ENCODE peak calls at places on chromosomes 2 and 18, in four cellular contexts. N, E, H and R are unnamed samples.

GRCh38 chr2:141201161-141201560 is 929.7 kb downstream of the LRP1B start:
- DNase-seq in N (no peak), E (no peak), H (no peak), R (peak; percentile 21)

GRCh38 chr2:144938308-144938709 is 418.4 kb upstream of the ZEB2 start:
- DNase-seq in N (no peak), E (no peak), H (peak; percentile 78), R (peak; percentile 49)

GRCh38 chr18:61546598-61546997 is 213.4 kb downstream of the CDH20 start:
- DNase-seq in N (no peak), E (no peak), H (peak; percentile 79), R (peak; percentile 24)

GRCh38 chr18:63850010-63850409 is 37.5 kb upstream of the SERPINB2 start:
- DNase-seq in N (peak; percentile 76), E (peak; percentile 60), H (peak; percentile 58), R (peak; percentile 50)

GRCh38 chr2:9966491-9967022 is 15.1 kb downstream of the GRHL1 start:
- DNase-seq in N (no peak), E (no peak), H (no peak), R (no peak)

GRCh38 chr18:51054764-51055163 is 24.8 kb downstream of the SMAD4 start:
- DNase-seq in N (no peak), E (no peak), H (peak; percentile 66), R (no peak)

GRCh38 chr2:177799531-177799930 is 273.0 kb downstream of the PDE11A start:
- DNase-seq in N (peak; percentile 80), E (peak; percentile 63), H (peak; percentile 58), R (peak; percentile 60)

GRCh38 chr18:73549236-73549635 is 598.4 kb downstream of the FBXO15 start:
- DNase-seq in N (no peak), E (no peak), H (peak; percentile 3), R (no peak)

GRCh38 chr2:219737270-219737691 is 109.9 kb downstream of the SLC4A3 start:
- DNase-seq in N (peak; percentile 24), E (peak; percentile 48), H (peak; percentile 36), R (peak; percentile 30)

GRCh38 chr2:160375802-160376469 is 117.7 kb downstream of the RBMS1 start:
- DNase-seq in N (no peak), E (no peak), H (no peak), R (no peak)

GRCh38 chr2:172821370-172822338 is 86.0 kb downstream of the RAPGEF4 start:
- DNase-seq in N (no peak), E (no peak), H (no peak), R (no peak)

GRCh38 chr2:56009758-56010534 is 86.4 kb upstream of the EFEMP1 start:
- DNase-seq in N (peak; percentile 49), E (peak; percentile 23), H (peak; percentile 75), R (peak; percentile 46)

GRCh38 chr2:166593403-166593802 is 99.4 kb upstream of the SCN7A start:
- DNase-seq in N (no peak), E (no peak), H (peak; percentile 84), R (no peak)

GRCh38 chr2:64524604-64525322 is 635 bp downstream of the AFTPH start:
- DNase-seq in N (peak; percentile 67), E (peak; percentile 78), H (peak; percentile 64), R (peak; percentile 60)

GRCh38 chr18:78082776-78083175 is 833.1 kb downstream of the GALR1 start:
- DNase-seq in N (no peak), E (no peak), H (no peak), R (no peak)

GRCh38 chr18:9736942-9737813 is 29.1 kb downstream of the RAB31 start:
- DNase-seq in N (no peak), E (no peak), H (peak; percentile 82), R (peak; percentile 54)

GRCh38 chr18:11163668-11164067 is 14.3 kb upstream of the PIEZO2 start:
- DNase-seq in N (peak; percentile 75), E (peak; percentile 67), H (no peak), R (peak; percentile 70)

GRCh38 chr2:118222643-118223486 is 134.6 kb downstream of the INSIG2 start:
- DNase-seq in N (no peak), E (peak; percentile 33), H (peak; percentile 53), R (no peak)

GRCh38 chr2:58620896-58621295 is 379.8 kb upstream of the FANCL start:
- DNase-seq in N (no peak), E (no peak), H (no peak), R (no peak)

GRCh38 chr2:106695919-106696318 is 190.0 kb downstream of the ST6GAL2 start:
- DNase-seq in N (no peak), E (no peak), H (no peak), R (no peak)

GRCh38 chr2:60735496-60736250 is 20.4 kb upstream of the PAPOLG start:
- DNase-seq in N (peak; percentile 74), E (peak; percentile 65), H (peak; percentile 20), R (peak; percentile 16)

GRCh38 chr2:241809383-241810303 is 650 bp downstream of the NEU4 start:
- DNase-seq in N (no peak), E (no peak), H (no peak), R (no peak)

GRCh38 chr2:44296653-44297052 is 21.4 kb downstream of the SLC3A1 start:
- DNase-seq in N (no peak), E (no peak), H (no peak), R (no peak)

GRCh38 chr2:127611076-127611925 is 34.7 kb upstream of the GPR17 start:
- DNase-seq in N (no peak), E (no peak), H (no peak), R (peak; percentile 2)

DNA sequence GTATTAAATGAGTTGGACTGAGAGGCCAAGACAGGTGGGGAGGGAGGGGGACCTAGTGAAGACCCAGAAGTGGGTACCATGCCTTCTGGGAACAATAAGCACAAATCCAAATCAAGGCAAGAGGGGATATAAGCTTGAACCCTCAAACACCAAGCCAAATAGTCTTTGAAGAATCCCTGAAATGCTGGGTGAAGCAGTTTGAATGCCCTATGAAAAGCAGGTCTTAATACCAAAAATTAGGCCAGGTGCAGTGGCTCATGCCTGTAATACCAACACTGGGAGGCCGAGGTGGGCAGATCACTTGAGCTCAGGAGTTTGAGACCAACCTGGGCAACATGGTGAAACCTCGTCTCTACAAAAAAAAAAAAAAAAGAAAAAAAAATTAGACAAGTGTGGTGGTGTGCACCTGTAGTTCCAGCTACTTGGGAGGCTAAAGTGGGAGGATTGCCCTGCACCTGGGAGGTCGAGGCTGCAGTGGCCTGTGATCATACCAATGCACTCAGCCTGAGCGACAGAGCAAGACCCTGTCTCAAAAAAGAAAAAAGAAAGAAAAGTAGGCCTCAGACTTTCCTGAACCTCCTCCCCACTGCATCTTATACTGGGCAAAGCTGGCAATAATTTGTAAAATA is 3.5 kb downstream of the PCBP1 start:
- DNase-seq in N (no peak), E (no peak), H (no peak), R (no peak)
- H3K4me3 ChIP-seq in N (no peak overlapping the region), E (no peak overlapping the region), H (no peak overlapping the region), R (no peak overlapping the region)

GRCh38 chr2:66862871-66863650 is 428.1 kb downstream of the MEIS1 start:
- DNase-seq in N (no peak), E (no peak), H (peak; percentile 83), R (no peak)

GRCh38 chr2:66865161-66865560 is 430.2 kb downstream of the MEIS1 start:
- DNase-seq in N (no peak), E (no peak), H (peak; percentile 37), R (no peak)

GRCh38 chr2:66869076-66869475 is 434.2 kb downstream of the MEIS1 start:
- DNase-seq in N (no peak), E (no peak), H (peak; percentile 63), R (no peak)

GRCh38 chr2:66867038-66867380 is 432.1 kb downstream of the MEIS1 start:
- DNase-seq in N (no peak), E (no peak), H (peak; percentile 43), R (no peak)

DNA sequence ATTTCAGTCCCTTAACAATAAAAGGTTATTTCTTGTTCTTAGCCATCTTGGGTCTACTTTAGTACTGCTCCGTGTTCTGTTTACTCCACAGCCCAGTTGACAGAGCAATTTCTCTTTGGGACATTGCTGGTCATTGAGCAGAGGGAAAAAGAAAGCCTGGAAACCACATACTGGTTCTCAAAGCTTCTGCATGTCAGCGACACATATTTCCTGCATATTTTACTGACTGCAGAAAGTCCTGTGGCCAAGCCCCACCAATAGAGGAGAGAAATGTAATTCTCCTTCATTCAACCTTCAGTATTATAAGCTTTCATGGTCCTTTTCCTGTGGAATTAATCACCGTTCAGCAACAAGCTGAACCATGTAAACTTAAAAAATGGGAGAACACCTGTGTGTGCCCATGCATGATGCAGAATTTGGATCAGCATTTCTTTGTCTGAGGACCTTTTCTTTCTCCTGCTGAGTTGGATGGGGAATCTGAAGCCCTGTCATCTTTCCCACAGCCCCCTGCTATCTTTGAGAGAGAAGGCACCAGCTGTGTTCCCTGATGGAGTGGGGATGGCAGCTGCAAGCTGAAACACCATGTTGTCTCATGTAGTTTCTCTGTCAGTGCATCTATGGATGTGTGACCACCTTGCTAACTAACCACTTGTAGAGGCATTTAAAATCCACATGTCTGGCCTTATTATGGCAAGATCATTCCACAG is 431.6 kb downstream of the MEIS1 start:
- DNase-seq in N (no peak), E (no peak), H (no peak), R (no peak)
- H3K27ac ChIP-seq in N (no peak overlapping the region), E (no peak overlapping the region), H (no peak overlapping the region), R (no peak overlapping the region)

DNA sequence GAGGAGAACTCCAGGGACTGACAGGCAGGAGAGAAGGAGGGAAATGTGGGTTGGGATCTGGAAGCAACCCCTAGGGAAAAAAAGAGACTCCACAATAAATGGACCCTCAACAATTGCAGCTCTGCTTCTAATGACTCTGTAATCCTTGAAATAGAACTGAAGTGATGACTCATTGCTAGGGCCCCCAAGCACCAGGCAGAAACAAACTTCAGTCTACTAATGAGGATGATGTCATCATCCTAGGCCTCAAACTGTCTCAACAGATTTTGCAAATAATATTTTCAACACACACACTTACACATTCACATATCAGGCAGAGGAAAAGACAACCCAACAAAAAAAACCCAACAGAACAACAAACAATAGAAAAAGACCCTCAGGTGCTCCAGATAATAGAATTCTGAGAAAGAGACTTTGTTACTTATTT is 143.3 kb downstream of the HDAC4 start:
- DNase-seq in N (no peak), E (no peak), H (peak; percentile 90), R (peak; percentile 60)
- TF ChIP-seq EZH2phosphoT487 in N (no peak), E (no peak), H (no peak), R (no peak)

DNA sequence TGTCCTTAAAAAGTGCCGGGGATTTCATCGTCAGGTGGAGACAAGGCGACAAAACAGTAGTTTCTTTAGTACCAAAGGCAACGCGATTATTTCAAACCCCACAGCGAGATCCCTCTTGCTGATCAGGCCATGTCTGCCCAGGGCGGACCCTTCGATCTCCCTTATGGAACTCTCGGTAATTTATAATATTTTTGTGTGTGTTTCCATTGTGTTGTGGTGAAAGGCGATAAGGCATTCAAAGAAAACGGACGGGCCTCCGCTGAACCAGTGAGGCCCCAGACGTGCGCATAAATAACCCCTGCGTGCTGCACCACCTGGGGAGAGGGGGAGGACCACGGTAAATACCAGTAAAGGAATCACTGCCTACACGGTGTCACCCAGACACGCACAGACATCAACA is 1.4 kb upstream of the GAD1 start:
- DNase-seq in N (no peak), E (no peak), H (no peak), R (no peak)
- H3K4me3 ChIP-seq in N (peak overlapping the region; percentile 63), E (peak overlapping the region; percentile 60), H (no peak overlapping the region), R (no peak overlapping the region)